ENCODE peak calls at places on chromosomes 4 and X, in seven cellular contexts. One of them, this sample, is unnamed. For H3K9me3, the result is how much of the 10 kb centered on the place peaks cover.

GRCh38 chrX:131783555-131784338 is 239.4 kb upstream of the STK26 start:
- DNase-seq in SK-N-SH: no peak
- DNase-seq in sigmoid colon: peak
- DNase-seq in A549: peak
- DNase-seq in transverse colon: peak
- DNase-seq in upper lobe of left lung: peak
- DNase-seq in tibial nerve: no peak
- DNase-seq in this sample: peak

GRCh38 chr4:62601737-62602136 is 1401.6 kb downstream of the ADGRL3 start:
- DNase-seq in SK-N-SH: no peak
- DNase-seq in sigmoid colon: no peak
- DNase-seq in A549: no peak
- DNase-seq in transverse colon: no peak
- DNase-seq in upper lobe of left lung: no peak
- DNase-seq in tibial nerve: no peak
- DNase-seq in this sample: no peak

GRCh38 chr4:148300877-148301276 is 141.3 kb downstream of the NR3C2 start:
- DNase-seq in SK-N-SH: no peak
- DNase-seq in sigmoid colon: no peak
- DNase-seq in A549: no peak
- DNase-seq in transverse colon: no peak
- DNase-seq in upper lobe of left lung: no peak
- DNase-seq in tibial nerve: no peak
- DNase-seq in this sample: no peak

GRCh38 chrX:136146614-136147319 is 566 bp upstream of the FHL1 start:
- DNase-seq in SK-N-SH: no peak
- DNase-seq in sigmoid colon: no peak
- DNase-seq in A549: no peak
- DNase-seq in transverse colon: no peak
- DNase-seq in upper lobe of left lung: no peak
- DNase-seq in tibial nerve: no peak
- DNase-seq in this sample: no peak

GRCh38 chrX:107731831-107732502 is 43.6 kb downstream of the TSC22D3 start:
- DNase-seq in SK-N-SH: peak
- DNase-seq in sigmoid colon: peak
- DNase-seq in A549: peak
- DNase-seq in transverse colon: peak
- DNase-seq in upper lobe of left lung: peak
- DNase-seq in tibial nerve: peak
- DNase-seq in this sample: peak

GRCh38 chr4:123599920-123600394 is 203.4 kb downstream of the SPRY1 start:
- DNase-seq in SK-N-SH: peak
- DNase-seq in sigmoid colon: peak
- DNase-seq in A549: no peak
- DNase-seq in transverse colon: peak
- DNase-seq in upper lobe of left lung: peak
- DNase-seq in tibial nerve: peak
- DNase-seq in this sample: peak

GRCh38 chrX:40109288-40110008 is 11.7 kb upstream of the BCOR start:
- DNase-seq in SK-N-SH: peak
- DNase-seq in sigmoid colon: peak
- DNase-seq in A549: peak
- DNase-seq in transverse colon: peak
- DNase-seq in upper lobe of left lung: no peak
- DNase-seq in tibial nerve: no peak
- DNase-seq in this sample: peak

GRCh38 chr4:77481856-77482255 is 123.8 kb upstream of the CXCL13 start:
- DNase-seq in SK-N-SH: no peak
- DNase-seq in sigmoid colon: no peak
- DNase-seq in A549: no peak
- DNase-seq in transverse colon: no peak
- DNase-seq in upper lobe of left lung: no peak
- DNase-seq in tibial nerve: no peak
- DNase-seq in this sample: no peak

GRCh38 chrX:19956923-19957322 is 33.9 kb downstream of the BCLAF3 start:
- DNase-seq in SK-N-SH: no peak
- DNase-seq in sigmoid colon: no peak
- DNase-seq in A549: no peak
- DNase-seq in transverse colon: no peak
- DNase-seq in upper lobe of left lung: no peak
- DNase-seq in tibial nerve: no peak
- DNase-seq in this sample: no peak

GRCh38 chr4:7198440-7199128 is 6.2 kb downstream of the SORCS2 start:
- DNase-seq in SK-N-SH: no peak
- DNase-seq in sigmoid colon: peak
- DNase-seq in A549: no peak
- DNase-seq in transverse colon: no peak
- DNase-seq in upper lobe of left lung: peak
- DNase-seq in tibial nerve: peak
- DNase-seq in this sample: no peak

GRCh38 chr4:79827283-79827682 is 245.7 kb downstream of the ANTXR2 start:
- DNase-seq in SK-N-SH: no peak
- DNase-seq in sigmoid colon: no peak
- DNase-seq in A549: no peak
- DNase-seq in transverse colon: no peak
- DNase-seq in upper lobe of left lung: no peak
- DNase-seq in tibial nerve: no peak
- DNase-seq in this sample: no peak

GRCh38 chrX:18984381-18985185 is 669 bp upstream of the PHKA2 start:
- DNase-seq in SK-N-SH: peak
- DNase-seq in sigmoid colon: peak
- DNase-seq in A549: peak
- DNase-seq in transverse colon: peak
- DNase-seq in upper lobe of left lung: peak
- DNase-seq in tibial nerve: peak
- DNase-seq in this sample: peak

GRCh38 chr4:39565925-39566630 is 38.8 kb upstream of the UGDH start:
- DNase-seq in SK-N-SH: no peak
- DNase-seq in sigmoid colon: no peak
- DNase-seq in A549: peak
- DNase-seq in transverse colon: no peak
- DNase-seq in upper lobe of left lung: no peak
- DNase-seq in tibial nerve: no peak
- DNase-seq in this sample: no peak

GRCh38 chr4:173039617-173040176 is 128.9 kb upstream of the GALNT7 start:
- DNase-seq in SK-N-SH: no peak
- DNase-seq in sigmoid colon: no peak
- DNase-seq in A549: no peak
- DNase-seq in transverse colon: no peak
- DNase-seq in upper lobe of left lung: no peak
- DNase-seq in tibial nerve: no peak
- DNase-seq in this sample: no peak

GRCh38 chr4:180909279-180909678 is 1333.9 kb upstream of the TENM3 start:
- DNase-seq in SK-N-SH: no peak
- DNase-seq in sigmoid colon: no peak
- DNase-seq in A549: peak
- DNase-seq in transverse colon: no peak
- DNase-seq in upper lobe of left lung: no peak
- DNase-seq in tibial nerve: no peak
- DNase-seq in this sample: no peak

GRCh38 chr4:35934370-35934981 is 309.8 kb downstream of the ARAP2 start:
- DNase-seq in SK-N-SH: peak
- DNase-seq in sigmoid colon: no peak
- DNase-seq in A549: peak
- DNase-seq in transverse colon: no peak
- DNase-seq in upper lobe of left lung: no peak
- DNase-seq in tibial nerve: no peak
- DNase-seq in this sample: no peak

GRCh38 chr4:168825975-168826374 is 184.1 kb downstream of the CBR4 start:
- DNase-seq in SK-N-SH: no peak
- DNase-seq in sigmoid colon: no peak
- DNase-seq in A549: no peak
- DNase-seq in transverse colon: no peak
- DNase-seq in upper lobe of left lung: no peak
- DNase-seq in tibial nerve: no peak
- DNase-seq in this sample: no peak

GRCh38 chr4:145909331-145909730 is 29.3 kb downstream of the ZNF827 start:
- DNase-seq in SK-N-SH: peak
- DNase-seq in sigmoid colon: peak
- DNase-seq in A549: peak
- DNase-seq in transverse colon: peak
- DNase-seq in upper lobe of left lung: peak
- DNase-seq in tibial nerve: no peak
- DNase-seq in this sample: peak

GRCh38 chrX:67893931-67894330 is 350.1 kb downstream of the AR start:
- DNase-seq in SK-N-SH: no peak
- DNase-seq in sigmoid colon: no peak
- DNase-seq in A549: peak
- DNase-seq in transverse colon: no peak
- DNase-seq in upper lobe of left lung: no peak
- DNase-seq in tibial nerve: no peak
- DNase-seq in this sample: no peak

GRCh38 chrX:109857898-109858297 is 124.8 kb upstream of the ACSL4 start:
- DNase-seq in SK-N-SH: no peak
- DNase-seq in sigmoid colon: no peak
- DNase-seq in A549: no peak
- DNase-seq in transverse colon: no peak
- DNase-seq in upper lobe of left lung: no peak
- DNase-seq in tibial nerve: no peak
- DNase-seq in this sample: no peak

GRCh38 chrX:96843566-96843965 is 40.1 kb upstream of the RPA4 start:
- DNase-seq in SK-N-SH: no peak
- DNase-seq in sigmoid colon: no peak
- DNase-seq in A549: no peak
- DNase-seq in transverse colon: no peak
- DNase-seq in upper lobe of left lung: peak
- DNase-seq in tibial nerve: no peak
- DNase-seq in this sample: no peak

DNA sequence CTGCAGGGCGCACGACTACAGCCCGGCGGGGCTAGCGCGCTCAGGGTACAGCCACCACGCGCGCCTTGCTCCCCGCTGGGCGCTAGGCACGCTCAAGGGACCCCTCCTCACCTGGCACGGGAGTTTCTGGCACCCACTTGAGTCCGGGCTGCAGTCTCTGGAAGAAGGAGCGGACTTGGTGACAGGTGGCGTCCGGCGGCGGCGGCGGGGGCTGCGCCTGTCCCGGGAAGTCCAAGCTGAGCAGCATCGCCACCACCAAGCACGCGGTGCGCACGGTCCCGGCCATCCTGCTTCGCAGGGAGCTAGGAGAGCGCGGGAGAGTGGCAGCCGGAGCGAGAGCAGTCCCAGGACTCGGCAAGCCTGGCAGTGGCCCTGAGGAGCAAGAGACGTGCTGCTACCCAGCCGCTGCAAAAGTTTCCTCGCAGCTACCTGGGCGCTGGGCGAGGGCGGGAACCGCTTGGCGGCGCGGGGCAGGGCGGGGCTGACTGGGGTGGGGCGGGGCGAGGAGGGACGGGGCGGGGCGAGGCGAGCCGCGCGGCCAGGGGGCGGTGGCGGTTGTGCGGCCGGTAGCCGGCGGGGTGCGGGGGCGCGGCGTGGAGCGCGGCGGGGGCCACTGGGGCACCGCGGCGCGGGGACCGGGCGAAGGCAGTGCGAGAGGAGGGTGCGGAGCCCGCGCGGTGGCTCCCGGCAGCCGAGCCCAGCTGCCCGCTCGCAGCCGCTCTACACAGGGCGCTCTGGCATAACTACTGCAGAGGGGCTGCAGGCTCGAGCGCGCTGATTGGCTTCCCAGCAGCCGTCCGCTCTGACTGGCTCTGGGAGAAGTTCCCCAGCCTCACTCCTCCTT is at the start of gene GPC3:
- DNase-seq in SK-N-SH: peak
- DNase-seq in sigmoid colon: peak
- DNase-seq in A549: peak
- DNase-seq in transverse colon: peak
- DNase-seq in upper lobe of left lung: no peak
- DNase-seq in tibial nerve: no peak
- DNase-seq in this sample: peak
- H3K9me3 ChIP-seq in SK-N-SH: under half
- H3K9me3 ChIP-seq in sigmoid colon: under half
- H3K9me3 ChIP-seq in A549: under half
- H3K9me3 ChIP-seq in transverse colon: under half
- H3K9me3 ChIP-seq in upper lobe of left lung: under half
- H3K9me3 ChIP-seq in tibial nerve: under half
- H3K9me3 ChIP-seq in this sample: under half

GRCh38 chr4:108620933-108621905 is 843 bp downstream of the RPL34 start:
- DNase-seq in SK-N-SH: no peak
- DNase-seq in sigmoid colon: no peak
- DNase-seq in A549: no peak
- DNase-seq in transverse colon: no peak
- DNase-seq in upper lobe of left lung: no peak
- DNase-seq in tibial nerve: no peak
- DNase-seq in this sample: no peak

GRCh38 chr4:108619372-108620100 is 840 bp upstream of the RPL34 start:
- DNase-seq in SK-N-SH: no peak
- DNase-seq in sigmoid colon: no peak
- DNase-seq in A549: no peak
- DNase-seq in transverse colon: no peak
- DNase-seq in upper lobe of left lung: no peak
- DNase-seq in tibial nerve: no peak
- DNase-seq in this sample: no peak

GRCh38 chr4:108622022-108622421 is 1.6 kb downstream of the RPL34 start:
- DNase-seq in SK-N-SH: no peak
- DNase-seq in sigmoid colon: no peak
- DNase-seq in A549: no peak
- DNase-seq in transverse colon: no peak
- DNase-seq in upper lobe of left lung: no peak
- DNase-seq in tibial nerve: no peak
- DNase-seq in this sample: no peak

GRCh38 chr4:108622828-108623227 is 2.5 kb downstream of the RPL34 start:
- DNase-seq in SK-N-SH: no peak
- DNase-seq in sigmoid colon: no peak
- DNase-seq in A549: no peak
- DNase-seq in transverse colon: no peak
- DNase-seq in upper lobe of left lung: no peak
- DNase-seq in tibial nerve: no peak
- DNase-seq in this sample: no peak

GRCh38 chr4:108620101-108620932 is at the start of gene RPL34:
- DNase-seq in SK-N-SH: peak
- DNase-seq in sigmoid colon: peak
- DNase-seq in A549: peak
- DNase-seq in transverse colon: peak
- DNase-seq in upper lobe of left lung: peak
- DNase-seq in tibial nerve: peak
- DNase-seq in this sample: peak
- TF ChIP-seq EP300 in SK-N-SH: no peak
- TF ChIP-seq EP300 in sigmoid colon: no peak
- TF ChIP-seq EP300 in A549: no peak
- TF ChIP-seq EP300 in transverse colon: peak
- TF ChIP-seq EP300 in upper lobe of left lung: peak
- TF ChIP-seq EP300 in tibial nerve: peak
- TF ChIP-seq EP300 in this sample: no peak

GRCh38 chr4:17985832-17986231 is 35.7 kb downstream of the LCORL start:
- DNase-seq in SK-N-SH: no peak
- DNase-seq in sigmoid colon: no peak
- DNase-seq in A549: no peak
- DNase-seq in transverse colon: no peak
- DNase-seq in upper lobe of left lung: no peak
- DNase-seq in tibial nerve: no peak
- DNase-seq in this sample: no peak

GRCh38 chr4:17981063-17981462 is 40.5 kb downstream of the LCORL start:
- DNase-seq in SK-N-SH: no peak
- DNase-seq in sigmoid colon: no peak
- DNase-seq in A549: no peak
- DNase-seq in transverse colon: no peak
- DNase-seq in upper lobe of left lung: no peak
- DNase-seq in tibial nerve: no peak
- DNase-seq in this sample: no peak
- H3K9me3 ChIP-seq in SK-N-SH: under half
- H3K9me3 ChIP-seq in sigmoid colon: under half
- H3K9me3 ChIP-seq in A549: under half
- H3K9me3 ChIP-seq in transverse colon: under half
- H3K9me3 ChIP-seq in upper lobe of left lung: under half
- H3K9me3 ChIP-seq in tibial nerve: under half
- H3K9me3 ChIP-seq in this sample: under half

GRCh38 chr4:18815779-18816173 is 794.2 kb upstream of the LCORL start:
- DNase-seq in SK-N-SH: no peak
- DNase-seq in sigmoid colon: no peak
- DNase-seq in A549: no peak
- DNase-seq in transverse colon: no peak
- DNase-seq in upper lobe of left lung: no peak
- DNase-seq in tibial nerve: no peak
- DNase-seq in this sample: no peak
- TF ChIP-seq EP300 in SK-N-SH: no peak
- TF ChIP-seq EP300 in sigmoid colon: no peak
- TF ChIP-seq EP300 in A549: no peak
- TF ChIP-seq EP300 in transverse colon: no peak
- TF ChIP-seq EP300 in upper lobe of left lung: no peak
- TF ChIP-seq EP300 in tibial nerve: no peak
- TF ChIP-seq EP300 in this sample: no peak

This sample was measured in stomach.